ENCODE peak calls at places on chromosomes 6 and 20, in eight cellular contexts. G is prostate gland, C is transverse colon, R is right lobe of liver, B is uterus, Y is Peyer's patch, F is GM12878, H is A549. S is an unnamed sample.

GRCh38 chr6:72952808-72953630 is 272.3 kb downstream of the KHDC1L start:
- DNase-seq in Y (no peak), F (no peak), C (no peak), B (no peak), R (no peak), G (no peak), H (no peak), S (no peak)

GRCh38 chr6:26216886-26217713 is 129.9 kb downstream of the HFE start:
- DNase-seq in R (peak; percentile 81), C (peak; percentile 90), F (no peak), G (peak; percentile 82), B (peak; percentile 90), H (no peak), Y (peak; percentile 82), S (peak; percentile 80)

GRCh38 chr6:142809947-142810346 is 135.0 kb downstream of the HIVEP2 start:
- DNase-seq in H (no peak), G (no peak), R (no peak), F (no peak), B (no peak), Y (no peak), C (no peak), S (no peak)

GRCh38 chr6:6631526-6632276 is 43.2 kb downstream of the LY86 start:
- DNase-seq in F (no peak), H (no peak), C (no peak), R (no peak), G (no peak), Y (no peak), B (no peak), S (no peak)

GRCh38 chr6:3277851-3278416 is 19.2 kb downstream of the PSMG4 start:
- DNase-seq in G (no peak), Y (no peak), C (no peak), B (peak; percentile 12), H (no peak), F (no peak), R (no peak), S (no peak)

GRCh38 chr6:34816635-34817301 is 24.9 kb downstream of the BLTP3A start:
- DNase-seq in B (no peak), C (no peak), F (no peak), H (no peak), R (no peak), Y (no peak), G (no peak), S (no peak)

GRCh38 chr6:37607949-37608348 is 89.7 kb downstream of the MDGA1 start:
- DNase-seq in F (no peak), B (no peak), Y (no peak), C (no peak), G (no peak), H (peak; percentile 22), R (no peak), S (no peak)

GRCh38 chr20:50291428-50292323 is 101.0 kb downstream of the CEBPB start:
- DNase-seq in C (no peak), B (no peak), H (no peak), F (no peak), R (no peak), Y (no peak), G (no peak), S (peak; percentile 20)

GRCh38 chr20:46076806-46077205 is 13.0 kb downstream of the NCOA5 start:
- DNase-seq in H (no peak), Y (no peak), R (no peak), B (no peak), F (no peak), C (no peak), G (no peak), S (no peak)

GRCh38 chr6:3202999-3203696 is 24.3 kb downstream of the TUBB2B start:
- DNase-seq in G (no peak), Y (no peak), B (no peak), R (no peak), C (no peak), H (no peak), F (no peak), S (no peak)

GRCh38 chr20:35120012-35120701 is 27.0 kb downstream of the EDEM2 start:
- DNase-seq in C (no peak), G (no peak), F (no peak), H (no peak), R (no peak), Y (no peak), B (no peak), S (no peak)

GRCh38 chr6:41747256-41748101 is at the start of gene PGC:
- DNase-seq in B (no peak), R (no peak), Y (no peak), G (peak; percentile 85), H (no peak), F (no peak), C (no peak), S (no peak)

GRCh38 chr20:40442181-40442963 is 246.7 kb downstream of the MAFB start:
- DNase-seq in F (no peak), H (peak; percentile 5), R (no peak), Y (no peak), G (no peak), C (no peak), B (no peak), S (no peak)

GRCh38 chr6:12479885-12480284 is 189.7 kb downstream of the EDN1 start:
- DNase-seq in G (no peak), R (no peak), Y (no peak), B (no peak), F (no peak), H (no peak), C (no peak), S (no peak)

GRCh38 chr6:25012657-25013056 is 76.9 kb upstream of the RIPOR2 start:
- DNase-seq in C (no peak), B (no peak), H (no peak), R (no peak), G (no peak), Y (no peak), F (no peak), S (no peak)

GRCh38 chr6:170198298-170198697 is 92.6 kb downstream of the DLL1 start:
- DNase-seq in H (no peak), G (no peak), R (no peak), B (no peak), C (no peak), Y (no peak), F (no peak), S (no peak)
- H3K9me3 ChIP-seq in H (peaks cover 5% of the 10 kb centered on the region), G (no peaks in the 10 kb centered on the region), R (peaks cover 4% of the 10 kb centered on the region), B (no peaks in the 10 kb centered on the region), C (peaks cover 16% of the 10 kb centered on the region), Y (peaks cover 5% of the 10 kb centered on the region), F (no peaks in the 10 kb centered on the region), S (peaks cover 20% of the 10 kb centered on the region)

GRCh38 chr6:52506502-52506875 is 70.4 kb downstream of the TRAM2 start:
- DNase-seq in G (no peak), F (no peak), B (no peak), Y (no peak), R (no peak), H (no peak), C (no peak), S (no peak)
- H3K4me1 ChIP-seq in G (no peaks in the 10 kb centered on the region), F (no peaks in the 10 kb centered on the region), B (peaks cover 5% of the 10 kb centered on the region), Y (no peaks in the 10 kb centered on the region), R (peaks cover 21% of the 10 kb centered on the region), H (peaks cover 46% of the 10 kb centered on the region), C (peaks cover 41% of the 10 kb centered on the region), S (peaks cover 61% of the 10 kb centered on the region)

GRCh38 chr20:4725263-4725550 is 3.5 kb downstream of the PRND start:
- DNase-seq in Y (no peak), R (no peak), G (no peak), B (no peak), H (no peak), F (no peak), C (no peak), S (no peak)
- TF ChIP-seq POLR2A in Y (no peak), R (no peak), G (no peak), B (no peak), H (no peak), F (no peak), C (no peak), S (no peak)

GRCh38 chr20:59788811-59789210 is 144.6 kb downstream of the SYCP2 start:
- DNase-seq in R (no peak), F (no peak), B (no peak), H (no peak), G (no peak), Y (no peak), C (no peak), S (no peak)
- H3K9me3 ChIP-seq in R (no peaks in the 10 kb centered on the region), F (no peaks in the 10 kb centered on the region), B (no peaks in the 10 kb centered on the region), H (peaks cover 5% of the 10 kb centered on the region), G (no peaks in the 10 kb centered on the region), Y (peaks cover 4% of the 10 kb centered on the region), C (peaks cover 12% of the 10 kb centered on the region), S (peaks cover 13% of the 10 kb centered on the region)

GRCh38 chr6:32195652-32195901 is 3.1 kb upstream of the GPSM3 start:
- DNase-seq in R (peak; percentile 100), Y (peak; percentile 100), B (peak; percentile 100), F (peak; percentile 97), C (peak; percentile 100), G (peak; percentile 100), H (peak; percentile 86), S (peak; percentile 100)

GRCh38 chr6:32195902-32196681 is 3.6 kb upstream of the GPSM3 start:
- DNase-seq in H (peak; percentile 53), R (peak; percentile 85), B (peak; percentile 96), F (peak; percentile 48), C (peak; percentile 92), G (peak; percentile 80), Y (peak; percentile 92), S (peak; percentile 96)

GRCh38 chr6:32194388-32194787 is 1.9 kb upstream of the GPSM3 start:
- DNase-seq in G (no peak), Y (no peak), C (no peak), H (no peak), R (no peak), F (no peak), B (no peak), S (no peak)

GRCh38 chr6:32196682-32197616 is 4.5 kb upstream of the GPSM3 start:
- DNase-seq in C (peak; percentile 40), G (no peak), B (peak; percentile 64), Y (no peak), F (no peak), R (no peak), H (no peak), S (no peak)

GRCh38 chr6:32194825-32195651 is 2.6 kb upstream of the GPSM3 start:
- DNase-seq in C (peak; percentile 44), Y (peak; percentile 40), H (peak; percentile 44), R (no peak), B (no peak), G (no peak), F (no peak), S (no peak)
- H3K4me1 ChIP-seq in C (peaks cover 45% of the 10 kb centered on the region), Y (peaks cover 9% of the 10 kb centered on the region), H (peaks cover 29% of the 10 kb centered on the region), R (peaks cover 15% of the 10 kb centered on the region), B (peaks cover 3% of the 10 kb centered on the region), G (no peaks in the 10 kb centered on the region), F (peaks cover 26% of the 10 kb centered on the region), S (peaks cover 63% of the 10 kb centered on the region)

S was measured in heart left ventricle.